ENCODE peak calls at places on chromosomes 13 and 19, in six cellular contexts. T is midbrain, P is psoas muscle, Q is KBM-7, A is fibroblast of villous mesenchyme, I is PC-3. F is an unnamed sample.

GRCh38 chr19:52099497-52100138 is 4.1 kb upstream of the ZNF841 start:
- DNase-seq in A (peak), P (no peak), T (no peak), Q (no peak), I (peak), F (no peak)

GRCh38 chr19:42233638-42234292 is 8.6 kb downstream of the GSK3A start:
- DNase-seq in Q (no peak), T (no peak), I (no peak), P (no peak), A (no peak), F (no peak)

GRCh38 chr13:50075619-50076097 is 60.4 kb downstream of the KCNRG start:
- DNase-seq in A (peak), P (no peak), I (no peak), T (no peak), Q (no peak), F (peak)

GRCh38 chr13:44974056-44974798 is 15.0 kb downstream of the NUFIP1 start:
- DNase-seq in P (no peak), Q (peak), I (no peak), T (no peak), A (peak), F (peak)

GRCh38 chr13:19587635-19588300 is 26.4 kb upstream of the TPTE2 start:
- DNase-seq in Q (peak), I (peak), T (peak), P (no peak), A (peak), F (peak)

GRCh38 chr19:19403373-19403901 is 2.0 kb upstream of the GATAD2A start:
- DNase-seq in I (peak), Q (no peak), P (peak), A (peak), T (no peak), F (peak)

GRCh38 chr13:95552539-95553270 is at the start of gene CLDN10:
- DNase-seq in Q (no peak), I (no peak), P (peak), A (no peak), T (peak), F (no peak)

GRCh38 chr13:20740021-20740420 is 33.7 kb downstream of the EEF1AKMT1 start:
- DNase-seq in Q (no peak), I (no peak), P (no peak), T (no peak), A (no peak), F (no peak)

GRCh38 chr13:99308481-99309087 is 1.4 kb upstream of the GPR183 start:
- DNase-seq in T (no peak), P (no peak), Q (no peak), A (peak), I (no peak), F (peak)

GRCh38 chr19:13154911-13155471 is 4.8 kb downstream of the IER2 start:
- DNase-seq in T (no peak), Q (peak), P (peak), A (peak), I (peak), F (peak)

GRCh38 chr13:24540236-24541126 is 27.9 kb upstream of the PARP4 start:
- DNase-seq in A (no peak), I (no peak), Q (no peak), P (no peak), T (no peak), F (peak)

GRCh38 chr19:2191456-2191931 is 27.8 kb downstream of the DOT1L start:
- DNase-seq in T (no peak), P (no peak), I (no peak), Q (no peak), A (no peak), F (no peak)

GRCh38 chr19:39845621-39846175 is 481 bp downstream of the FBL start:
- DNase-seq in Q (peak), I (no peak), P (no peak), T (peak), A (no peak), F (no peak)

GRCh38 chr19:41690801-41691065 is 2.7 kb upstream of the CEACAM7 start:
- DNase-seq in P (no peak), A (no peak), Q (no peak), I (no peak), T (no peak), F (no peak)

GRCh38 chr13:81929988-81930387 is 1589.1 kb upstream of the SPRY2 start:
- DNase-seq in Q (peak), T (peak), P (no peak), I (peak), A (no peak), F (peak)

GRCh38 chr13:88461272-88462009 is 790.3 kb downstream of the SLITRK5 start:
- DNase-seq in I (no peak), T (no peak), A (no peak), Q (no peak), P (no peak), F (no peak)

GRCh38 chr13:52405369-52405766 is 604 bp downstream of the THSD1 start:
- DNase-seq in I (no peak), T (no peak), P (no peak), A (peak), Q (no peak), F (no peak)

GRCh38 chr13:42893346-42893745 is 98.7 kb downstream of the EPSTI1 start:
- DNase-seq in I (peak), Q (no peak), A (peak), T (no peak), P (no peak), F (peak)

GRCh38 chr19:3479819-3480215 is 508 bp downstream of the SMIM24 start:
- DNase-seq in Q (no peak), P (no peak), I (no peak), A (no peak), T (no peak), F (no peak)

GRCh38 chr19:4795400-4795799 is 3.9 kb downstream of the FEM1A start:
- DNase-seq in T (no peak), P (peak), Q (no peak), A (no peak), I (peak), F (no peak)

GRCh38 chr13:73932091-73932490 is 202.1 kb downstream of the KLF12 start:
- DNase-seq in A (no peak), T (no peak), P (no peak), I (peak), Q (no peak), F (no peak)

GRCh38 chr13:48185018-48185417 is 48.0 kb upstream of the ITM2B start:
- DNase-seq in P (no peak), A (no peak), T (no peak), I (no peak), Q (no peak), F (peak)

GRCh38 chr19:43409415-43409814 is 5.3 kb upstream of the TEX101 start:
- DNase-seq in A (no peak), P (no peak), T (no peak), Q (no peak), I (no peak), F (no peak)

GRCh38 chr13:53141336-53141735 is 112.7 kb downstream of the OLFM4 start:
- DNase-seq in P (no peak), I (no peak), Q (no peak), T (no peak), A (no peak), F (no peak)

GRCh38 chr13:102708211-102708610 is 13.4 kb upstream of the METTL21C start:
- DNase-seq in A (no peak), T (no peak), Q (no peak), P (no peak), I (no peak), F (no peak)

GRCh38 chr13:106262886-106263285 is 272.6 kb downstream of the EFNB2 start:
- DNase-seq in Q (no peak), I (no peak), A (no peak), T (no peak), P (no peak), F (no peak)

GRCh38 chr19:5038631-5039271 is 69.8 kb downstream of the KDM4B start:
- DNase-seq in T (peak), I (peak), Q (peak), A (no peak), P (no peak), F (peak)

GRCh38 chr19:22545751-22546150 is 88.4 kb upstream of the ZNF492 start:
- DNase-seq in A (no peak), P (no peak), T (peak), Q (peak), I (peak), F (no peak)

GRCh38 chr13:110062777-110063442 is 244.0 kb downstream of the COL4A1 start:
- DNase-seq in I (no peak), Q (no peak), A (no peak), P (no peak), T (no peak), F (no peak)